ENCODE peak calls at places on chromosome 2, in four cellular contexts. One of them, this sample, is unnamed.

GRCh38 chr2:30234180-30234971 is 3.0 kb downstream of the LBH start:
- DNase-seq in neural crest cell: no peak
- DNase-seq in endodermal cell: peak; percentile 65
- DNase-seq in type B pancreatic cell: no peak
- DNase-seq in this sample: peak; percentile 62

GRCh38 chr2:122754561-122754960 is 999.1 kb downstream of the TSN start:
- DNase-seq in neural crest cell: no peak
- DNase-seq in endodermal cell: no peak
- DNase-seq in type B pancreatic cell: no peak
- DNase-seq in this sample: no peak

GRCh38 chr2:185222311-185222710 is 516.3 kb upstream of the FSIP2 start:
- DNase-seq in neural crest cell: no peak
- DNase-seq in endodermal cell: no peak
- DNase-seq in type B pancreatic cell: no peak
- DNase-seq in this sample: no peak

GRCh38 chr2:181468313-181468712 is 11.1 kb downstream of the ITGA4 start:
- DNase-seq in neural crest cell: no peak
- DNase-seq in endodermal cell: no peak
- DNase-seq in type B pancreatic cell: no peak
- DNase-seq in this sample: no peak

GRCh38 chr2:107412981-107413380 is 413.7 kb upstream of the RGPD4 start:
- DNase-seq in neural crest cell: no peak
- DNase-seq in endodermal cell: no peak
- DNase-seq in type B pancreatic cell: no peak
- DNase-seq in this sample: no peak

GRCh38 chr2:70698847-70699246 is 69.2 kb downstream of the ADD2 start:
- DNase-seq in neural crest cell: no peak
- DNase-seq in endodermal cell: peak; percentile 7
- DNase-seq in type B pancreatic cell: no peak
- DNase-seq in this sample: no peak

GRCh38 chr2:43218550-43219382 is 7.6 kb downstream of the ZFP36L2 start:
- DNase-seq in neural crest cell: no peak
- DNase-seq in endodermal cell: peak; percentile 83
- DNase-seq in type B pancreatic cell: no peak
- DNase-seq in this sample: peak; percentile 47

GRCh38 chr2:121598087-121598486 is 51.2 kb downstream of the CLASP1 start:
- DNase-seq in neural crest cell: no peak
- DNase-seq in endodermal cell: no peak
- DNase-seq in type B pancreatic cell: no peak
- DNase-seq in this sample: no peak

GRCh38 chr2:86194751-86195054 is 559 bp downstream of the IMMT start:
- DNase-seq in neural crest cell: no peak
- DNase-seq in endodermal cell: peak; percentile 98
- DNase-seq in type B pancreatic cell: no peak
- DNase-seq in this sample: no peak

GRCh38 chr2:240597419-240598181 is 11.1 kb downstream of the CAPN10 start:
- DNase-seq in neural crest cell: no peak
- DNase-seq in endodermal cell: no peak
- DNase-seq in type B pancreatic cell: no peak
- DNase-seq in this sample: no peak

GRCh38 chr2:56741601-56742102 is 557.9 kb downstream of the CCDC85A start:
- DNase-seq in neural crest cell: no peak
- DNase-seq in endodermal cell: peak; percentile 61
- DNase-seq in type B pancreatic cell: no peak
- DNase-seq in this sample: no peak

GRCh38 chr2:238851026-238851425 is 3.1 kb downstream of the TWIST2 start:
- DNase-seq in neural crest cell: no peak
- DNase-seq in endodermal cell: no peak
- DNase-seq in type B pancreatic cell: no peak
- DNase-seq in this sample: no peak

GRCh38 chr2:229731916-229732315 is 17.6 kb upstream of the DNER start:
- DNase-seq in neural crest cell: no peak
- DNase-seq in endodermal cell: no peak
- DNase-seq in type B pancreatic cell: no peak
- DNase-seq in this sample: no peak

GRCh38 chr2:119691651-119692245 is 12.7 kb downstream of the TMEM177 start:
- DNase-seq in neural crest cell: no peak
- DNase-seq in endodermal cell: peak; percentile 39
- DNase-seq in type B pancreatic cell: no peak
- DNase-seq in this sample: no peak

GRCh38 chr2:156891609-156892008 is 365.9 kb upstream of the GALNT5 start:
- DNase-seq in neural crest cell: no peak
- DNase-seq in endodermal cell: no peak
- DNase-seq in type B pancreatic cell: no peak
- DNase-seq in this sample: no peak

GRCh38 chr2:47869859-47870258 is 36.4 kb downstream of the FBXO11 start:
- DNase-seq in neural crest cell: no peak
- DNase-seq in endodermal cell: no peak
- DNase-seq in type B pancreatic cell: no peak
- DNase-seq in this sample: no peak

GRCh38 chr2:88694015-88694414 is 2.5 kb downstream of the RPIA start:
- DNase-seq in neural crest cell: no peak
- DNase-seq in endodermal cell: no peak
- DNase-seq in type B pancreatic cell: no peak
- DNase-seq in this sample: no peak

GRCh38 chr2:233059797-233060499 is at the start of gene INPP5D:
- DNase-seq in neural crest cell: no peak
- DNase-seq in endodermal cell: no peak
- DNase-seq in type B pancreatic cell: no peak
- DNase-seq in this sample: no peak

GRCh38 chr2:70898363-70899240 is 37.1 kb upstream of the ATP6V1B1 start:
- DNase-seq in neural crest cell: no peak
- DNase-seq in endodermal cell: peak; percentile 63
- DNase-seq in type B pancreatic cell: peak; percentile 34
- DNase-seq in this sample: no peak

GRCh38 chr2:60445684-60446184 is 107.7 kb downstream of the BCL11A start:
- DNase-seq in neural crest cell: no peak
- DNase-seq in endodermal cell: no peak
- DNase-seq in type B pancreatic cell: no peak
- DNase-seq in this sample: no peak

GRCh38 chr2:130376433-130377293 is 20.8 kb downstream of the PTPN18 start:
- DNase-seq in neural crest cell: no peak
- DNase-seq in endodermal cell: peak; percentile 71
- DNase-seq in type B pancreatic cell: no peak
- DNase-seq in this sample: no peak

GRCh38 chr2:178109813-178110212 is 2.4 kb upstream of the RBM45 start:
- DNase-seq in neural crest cell: no peak
- DNase-seq in endodermal cell: no peak
- DNase-seq in type B pancreatic cell: no peak
- DNase-seq in this sample: peak; percentile 20

GRCh38 chr2:120917876-120918275 is 182.2 kb downstream of the GLI2 start:
- DNase-seq in neural crest cell: no peak
- DNase-seq in endodermal cell: no peak
- DNase-seq in type B pancreatic cell: no peak
- DNase-seq in this sample: no peak

GRCh38 chr2:17591846-17592245 is 51.4 kb downstream of the VSNL1 start:
- DNase-seq in neural crest cell: no peak
- DNase-seq in endodermal cell: no peak
- DNase-seq in type B pancreatic cell: no peak
- DNase-seq in this sample: no peak

GRCh38 chr2:147463881-147464520 is 380.8 kb upstream of the ACVR2A start:
- DNase-seq in neural crest cell: no peak
- DNase-seq in endodermal cell: no peak
- DNase-seq in type B pancreatic cell: no peak
- DNase-seq in this sample: peak; percentile 51

GRCh38 chr2:31579996-31580320 is 780 bp downstream of the SRD5A2 start:
- DNase-seq in neural crest cell: no peak
- DNase-seq in endodermal cell: no peak
- DNase-seq in type B pancreatic cell: no peak
- DNase-seq in this sample: no peak

GRCh38 chr2:240856151-240856980 is 12.3 kb upstream of the AGXT start:
- DNase-seq in neural crest cell: no peak
- DNase-seq in endodermal cell: peak; percentile 88
- DNase-seq in type B pancreatic cell: peak; percentile 67
- DNase-seq in this sample: no peak

GRCh38 chr2:240964221-240964853 is 34.1 kb upstream of the SNED1 start:
- DNase-seq in neural crest cell: no peak
- DNase-seq in endodermal cell: peak; percentile 35
- DNase-seq in type B pancreatic cell: peak; percentile 68
- DNase-seq in this sample: no peak

GRCh38 chr2:11863513-11864328 is 117.3 kb downstream of the LPIN1 start:
- DNase-seq in neural crest cell: peak; percentile 84
- DNase-seq in endodermal cell: peak; percentile 93
- DNase-seq in type B pancreatic cell: no peak
- DNase-seq in this sample: peak; percentile 79

GRCh38 chr2:215998636-215999035 is 14.7 kb downstream of the MREG start:
- DNase-seq in neural crest cell: no peak
- DNase-seq in endodermal cell: no peak
- DNase-seq in type B pancreatic cell: no peak
- DNase-seq in this sample: no peak

GRCh38 chr2:15884790-15885189 is 55.6 kb upstream of the MYCN start:
- DNase-seq in neural crest cell: no peak
- DNase-seq in endodermal cell: no peak
- DNase-seq in type B pancreatic cell: no peak
- DNase-seq in this sample: no peak

GRCh38 chr2:15883684-15884083 is 56.7 kb upstream of the MYCN start:
- DNase-seq in neural crest cell: no peak
- DNase-seq in endodermal cell: no peak
- DNase-seq in type B pancreatic cell: no peak
- DNase-seq in this sample: no peak

GRCh38 chr2:15882761-15883497 is 57.4 kb upstream of the MYCN start:
- DNase-seq in neural crest cell: no peak
- DNase-seq in endodermal cell: no peak
- DNase-seq in type B pancreatic cell: no peak
- DNase-seq in this sample: no peak

GRCh38 chr2:15880226-15881119 is 59.9 kb upstream of the MYCN start:
- DNase-seq in neural crest cell: no peak
- DNase-seq in endodermal cell: no peak
- DNase-seq in type B pancreatic cell: no peak
- DNase-seq in this sample: no peak

DNA sequence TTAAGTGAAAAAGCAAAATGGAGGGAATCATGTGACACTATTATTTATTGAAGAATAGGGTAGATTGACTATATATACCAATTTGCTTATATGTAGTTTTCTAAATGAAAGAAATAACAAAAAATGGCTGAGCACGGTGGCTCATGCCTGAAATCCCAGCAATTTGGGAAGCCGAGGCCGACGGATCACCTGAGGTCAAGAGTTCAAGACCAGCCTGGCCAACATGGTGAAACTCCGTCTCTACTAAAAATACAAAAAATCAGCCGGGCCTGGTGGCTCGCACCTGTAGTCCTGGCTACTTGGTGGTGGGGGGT is 59.3 kb upstream of the MYCN start:
- DNase-seq in neural crest cell: no peak
- DNase-seq in endodermal cell: no peak
- DNase-seq in type B pancreatic cell: no peak
- DNase-seq in this sample: no peak
- TF ChIP-seq CTCF in neural crest cell: no peak
- TF ChIP-seq CTCF in endodermal cell: no peak
- TF ChIP-seq CTCF in type B pancreatic cell: no peak
- TF ChIP-seq CTCF in this sample: no peak

DNA sequence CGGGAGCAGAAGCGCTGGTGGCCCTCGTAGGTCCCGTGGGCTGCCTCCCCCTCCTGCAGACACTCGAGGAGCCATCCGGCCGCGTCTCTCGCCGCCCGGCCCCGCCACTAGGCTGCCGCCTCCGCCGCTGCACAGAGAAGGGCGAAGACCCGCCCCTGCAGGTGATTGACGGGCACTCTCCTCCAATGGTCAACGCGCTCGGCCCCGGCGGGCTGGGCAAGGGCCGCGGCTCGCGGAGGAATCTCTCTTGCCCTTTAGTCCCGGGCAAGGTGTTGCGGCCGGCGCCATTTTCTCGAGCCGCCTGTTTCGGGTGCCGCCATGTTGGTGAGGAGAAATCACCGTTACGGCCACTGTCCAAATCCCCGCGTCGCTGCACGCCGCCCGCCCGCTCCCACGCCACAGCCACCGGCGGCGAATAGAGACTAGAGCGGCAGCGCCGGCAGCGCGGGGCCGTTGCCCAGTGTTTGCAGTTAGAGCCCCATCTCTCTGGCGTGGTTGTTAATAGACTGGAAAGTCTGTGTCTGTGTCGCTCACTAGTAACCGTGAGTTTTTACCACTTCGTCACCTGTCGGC is at the start of gene ZC3H6:
- DNase-seq in neural crest cell: peak; percentile 100
- DNase-seq in endodermal cell: peak; percentile 99
- DNase-seq in type B pancreatic cell: peak; percentile 100
- DNase-seq in this sample: peak; percentile 100
- TF ChIP-seq CTCF in neural crest cell: peak; percentile 26
- TF ChIP-seq CTCF in endodermal cell: peak; percentile 18
- TF ChIP-seq CTCF in type B pancreatic cell: peak; percentile 28
- TF ChIP-seq CTCF in this sample: peak; percentile 18

DNA sequence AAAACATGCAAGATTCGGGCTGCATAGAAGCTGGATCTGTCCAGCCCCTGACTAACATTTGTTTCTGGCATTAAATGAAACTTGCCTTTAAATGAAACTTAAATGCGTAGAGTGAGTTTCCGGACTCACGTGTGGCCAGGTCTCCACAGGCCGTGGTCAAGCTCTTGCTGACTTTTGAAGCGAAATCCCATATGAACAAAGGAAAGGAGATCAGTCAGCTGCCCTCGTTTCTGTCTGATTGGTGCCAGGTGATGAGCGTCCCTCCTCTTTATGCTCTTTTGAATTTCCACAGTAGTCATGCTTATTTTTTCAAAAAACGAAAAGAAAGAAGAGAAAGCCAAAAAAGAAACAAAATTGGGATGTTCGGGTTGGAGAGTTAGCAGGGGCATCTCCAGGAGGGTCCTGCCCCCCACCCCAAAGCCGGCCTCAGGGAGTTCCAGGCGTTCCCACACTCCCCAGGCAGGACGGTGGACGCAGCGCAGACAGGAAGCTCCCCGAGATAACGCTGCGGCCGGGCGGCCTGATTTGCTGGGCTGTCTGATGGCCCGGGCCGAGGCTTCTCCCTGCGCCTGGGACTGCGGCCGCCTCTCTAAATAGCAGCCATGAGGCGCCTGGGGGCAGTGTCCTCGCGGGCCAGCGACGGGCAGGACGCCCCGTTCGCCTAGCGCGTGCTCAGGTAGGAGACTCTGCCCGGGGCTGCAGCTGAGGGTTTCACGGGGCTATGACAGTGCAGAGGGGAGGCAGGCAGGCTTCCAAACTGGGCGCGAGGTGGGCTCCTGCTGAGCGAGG is at the start of gene COLEC11:
- DNase-seq in neural crest cell: no peak
- DNase-seq in endodermal cell: peak; percentile 92
- DNase-seq in type B pancreatic cell: no peak
- DNase-seq in this sample: no peak
- TF ChIP-seq CTCF in neural crest cell: no peak
- TF ChIP-seq CTCF in endodermal cell: peak; percentile 64
- TF ChIP-seq CTCF in type B pancreatic cell: no peak
- TF ChIP-seq CTCF in this sample: no peak

GRCh38 chr2:223920109-223920508 is 25.0 kb downstream of the WDFY1 start:
- DNase-seq in neural crest cell: no peak
- DNase-seq in endodermal cell: no peak
- DNase-seq in type B pancreatic cell: no peak
- DNase-seq in this sample: no peak
- TF ChIP-seq CTCF in neural crest cell: no peak
- TF ChIP-seq CTCF in endodermal cell: peak; percentile 45
- TF ChIP-seq CTCF in type B pancreatic cell: peak; percentile 39
- TF ChIP-seq CTCF in this sample: peak; percentile 23

DNA sequence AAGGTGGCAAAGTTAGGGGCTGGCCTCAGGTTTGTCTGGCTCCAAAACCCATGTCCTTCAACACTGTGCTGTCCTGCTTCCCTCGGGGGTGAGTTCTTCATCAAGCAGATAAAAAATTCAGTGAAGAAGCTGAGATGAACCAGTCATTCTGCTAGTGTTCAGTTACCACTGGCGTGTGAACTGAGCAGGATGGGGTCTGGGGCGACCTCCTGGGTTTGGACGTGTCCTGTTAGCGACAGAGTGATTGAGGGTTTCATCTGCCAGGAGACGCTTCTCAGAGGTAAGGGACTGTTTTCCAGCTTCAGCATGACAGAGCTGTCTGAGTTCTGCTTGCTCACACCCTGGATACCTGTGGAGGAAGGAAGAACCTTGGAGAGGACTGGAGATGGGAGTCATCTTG is 14.6 kb downstream of the CEP68 start:
- DNase-seq in neural crest cell: no peak
- DNase-seq in endodermal cell: no peak
- DNase-seq in type B pancreatic cell: no peak
- DNase-seq in this sample: no peak
- TF ChIP-seq CTCF in neural crest cell: no peak
- TF ChIP-seq CTCF in endodermal cell: no peak
- TF ChIP-seq CTCF in type B pancreatic cell: no peak
- TF ChIP-seq CTCF in this sample: no peak

This sample was measured in Caco-2.